ENCODE peak calls at places on chromosomes 6 and 20, in seven cellular contexts. B, O, H, N, D, W and T are unnamed samples.
A peak's percentile ranks its signal among the peaks of the same experiment; 100 is the strongest.

GRCh38 chr6:38316099-38316868 is 323.4 kb downstream of the BTBD9 start:
- DNase-seq in B (no peak), N (no peak), W (no peak), O (no peak), H (no peak), D (no peak), T (no peak)

GRCh38 chr6:73134588-73134987 is 90.7 kb downstream of the KHDC1L start:
- DNase-seq in W (peak; percentile 15), N (no peak), O (peak; percentile 22), D (peak; percentile 23), H (no peak), B (no peak), T (no peak)

GRCh38 chr20:36098364-36098763 is 56.2 kb upstream of the EPB41L1 start:
- DNase-seq in D (peak; percentile 67), N (no peak), B (no peak), O (peak; percentile 33), H (no peak), W (peak; percentile 83), T (peak; percentile 56)

GRCh38 chr20:57837208-57838035 is 127.6 kb upstream of the PMEPA1 start:
- DNase-seq in B (no peak), H (no peak), N (no peak), W (no peak), D (no peak), O (no peak), T (no peak)

GRCh38 chr20:34562643-34563042 is 4.1 kb downstream of the MAP1LC3A start:
- DNase-seq in N (no peak), D (no peak), B (no peak), H (no peak), W (peak; percentile 32), O (no peak), T (no peak)

GRCh38 chr6:146948790-146949342 is 255.4 kb upstream of the STXBP5 start:
- DNase-seq in H (no peak), O (no peak), N (no peak), D (no peak), B (no peak), W (peak; percentile 48), T (no peak)

GRCh38 chr6:151869345-151869744 is 61.9 kb downstream of the ESR1 start:
- DNase-seq in W (peak; percentile 8), B (no peak), H (no peak), O (no peak), N (no peak), D (no peak), T (no peak)

GRCh38 chr20:10982692-10983091 is 308.9 kb upstream of the JAG1 start:
- DNase-seq in B (no peak), D (no peak), H (no peak), O (no peak), N (no peak), W (peak; percentile 91), T (no peak)

GRCh38 chr6:128822271-128822670 is 60.7 kb upstream of the LAMA2 start:
- DNase-seq in N (no peak), H (no peak), B (no peak), W (peak; percentile 38), D (no peak), O (no peak), T (no peak)

GRCh38 chr20:39829713-39830112 is 859.3 kb downstream of the MAFB start:
- DNase-seq in W (no peak), H (no peak), N (no peak), O (peak; percentile 29), B (no peak), D (no peak), T (peak; percentile 75)

GRCh38 chr6:144360401-144360800 is 75.3 kb downstream of the UTRN start:
- DNase-seq in O (no peak), B (no peak), D (no peak), W (no peak), N (no peak), H (no peak), T (no peak)

GRCh38 chr6:150719861-150720260 is 120.2 kb downstream of the PLEKHG1 start:
- DNase-seq in H (no peak), O (no peak), B (no peak), D (no peak), W (no peak), N (no peak), T (no peak)

GRCh38 chr6:105740946-105741605 is 338.2 kb upstream of the PREP start:
- DNase-seq in W (no peak), B (no peak), N (no peak), O (no peak), D (no peak), H (no peak), T (no peak)

GRCh38 chr6:111530218-111530617 is 47.2 kb upstream of the REV3L start:
- DNase-seq in H (no peak), N (no peak), O (no peak), D (no peak), W (no peak), B (no peak), T (no peak)

GRCh38 chr6:157263146-157263545 is 60.2 kb downstream of the TMEM242 start:
- DNase-seq in N (no peak), W (no peak), B (peak; percentile 27), H (no peak), O (no peak), D (no peak), T (no peak)

GRCh38 chr20:5933802-5934436 is 16.4 kb downstream of the TRMT6 start:
- DNase-seq in H (no peak), B (no peak), O (no peak), N (no peak), W (no peak), D (no peak), T (peak; percentile 63)

GRCh38 chr20:32985596-32985995 is 18.6 kb downstream of the SUN5 start:
- DNase-seq in W (no peak), D (no peak), O (no peak), B (no peak), N (no peak), H (no peak), T (no peak)

GRCh38 chr6:30107756-30108155 is 5.1 kb downstream of the TRIM31 start:
- DNase-seq in O (no peak), D (no peak), N (no peak), W (no peak), H (no peak), B (no peak), T (no peak)

GRCh38 chr6:20688710-20689500 is 154.6 kb downstream of the CDKAL1 start:
- DNase-seq in N (no peak), B (no peak), D (no peak), O (no peak), H (no peak), W (peak; percentile 63), T (peak; percentile 25)

GRCh38 chr6:63316113-63316512 is 3.7 kb downstream of the LGSN start:
- DNase-seq in H (no peak), D (no peak), B (no peak), W (no peak), O (no peak), N (no peak), T (no peak)

GRCh38 chr6:105111093-105111492 is 68.7 kb downstream of the POPDC3 start:
- DNase-seq in W (no peak), N (no peak), O (no peak), B (no peak), H (no peak), D (no peak), T (no peak)

GRCh38 chr6:116570856-116571682 is at the start of gene RWDD1:
- DNase-seq in O (peak; percentile 94), W (peak; percentile 100), B (peak; percentile 99), N (peak; percentile 99), H (peak; percentile 100), D (peak; percentile 99), T (peak; percentile 97)
- TF ChIP-seq CTCF in O (no peak), W (no peak), B (no peak), N (no peak), H (peak; percentile 21), D (peak; percentile 42), T (peak; percentile 4)

DNA sequence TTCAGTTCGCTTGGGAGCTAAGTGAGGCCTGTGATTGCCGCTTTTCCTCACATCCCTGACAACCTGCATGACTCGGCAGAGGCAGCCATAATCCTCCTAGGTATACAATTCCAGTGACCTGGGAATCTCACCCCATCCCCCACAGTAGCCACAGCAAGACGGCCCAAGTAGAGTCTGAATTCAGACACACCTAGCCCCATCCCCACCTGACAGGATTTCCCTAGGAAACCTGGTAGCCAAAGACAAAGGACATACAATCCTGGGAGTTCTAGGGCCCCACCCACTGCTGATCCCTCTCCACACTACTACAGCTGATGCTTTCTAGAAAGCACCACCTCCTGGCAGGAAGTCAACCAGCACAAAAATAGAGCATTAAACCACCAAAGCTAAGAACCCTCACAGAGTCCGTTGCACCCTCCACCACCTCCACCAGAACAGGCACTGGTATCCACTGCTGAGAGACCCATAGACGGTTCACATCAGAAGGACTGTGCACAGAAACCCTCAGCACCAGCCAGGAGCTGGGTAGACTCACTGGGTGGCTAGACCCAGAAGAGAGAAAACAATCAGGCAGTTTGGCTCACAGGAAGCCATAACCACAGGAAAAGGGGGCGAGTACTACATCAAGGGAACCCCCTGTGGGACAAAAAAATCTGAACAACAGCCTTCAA is 17.9 kb upstream of the RUNX2 start:
- DNase-seq in B (no peak), W (no peak), D (no peak), N (no peak), O (no peak), H (no peak), T (no peak)
- TF ChIP-seq CTCF in B (no peak), W (no peak), D (no peak), N (no peak), O (no peak), H (no peak), T (no peak)

GRCh38 chr6:117397536-117398227 is 28.1 kb downstream of the ROS1 start:
- DNase-seq in O (no peak), H (no peak), N (no peak), B (no peak), D (no peak), W (peak; percentile 6), T (no peak)

GRCh38 chr6:117401799-117402198 is 23.9 kb downstream of the ROS1 start:
- DNase-seq in B (no peak), N (no peak), D (no peak), O (no peak), W (no peak), H (no peak), T (no peak)

GRCh38 chr6:117396228-117396627 is 29.5 kb downstream of the ROS1 start:
- DNase-seq in B (no peak), D (no peak), W (no peak), H (no peak), N (no peak), O (no peak), T (no peak)

GRCh38 chr6:117399126-117399525 is 26.6 kb downstream of the ROS1 start:
- DNase-seq in N (no peak), O (no peak), D (no peak), B (no peak), W (no peak), H (no peak), T (no peak)

DNA sequence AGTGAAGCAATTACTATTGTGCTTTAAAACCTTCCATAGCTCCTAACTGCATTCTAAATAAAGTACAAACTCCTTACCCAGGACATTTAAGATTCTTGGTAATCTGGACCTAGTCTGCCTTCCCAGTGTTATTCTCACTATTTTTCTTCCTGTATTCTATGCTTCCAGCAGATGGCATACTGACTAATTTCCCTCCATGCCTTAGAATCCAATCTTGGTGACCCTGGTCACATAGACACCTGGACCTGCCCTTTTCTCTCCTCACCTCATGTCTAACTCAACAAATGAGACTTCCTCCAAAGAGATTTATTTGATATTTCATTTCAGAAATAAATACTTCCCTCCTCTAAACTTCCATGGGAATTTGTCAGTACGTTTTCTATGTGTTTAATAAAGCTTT is 25.8 kb downstream of the ROS1 start:
- DNase-seq in O (no peak), D (no peak), N (no peak), H (no peak), W (peak; percentile 20), B (no peak), T (no peak)
- TF ChIP-seq CTCF in O (no peak), D (no peak), N (peak; percentile 15), H (no peak), W (peak; percentile 42), B (no peak), T (no peak)

GRCh38 chr20:49775229-49775693 is 37.4 kb upstream of the SLC9A8 start:
- DNase-seq in N (peak; percentile 89), D (peak; percentile 80), O (no peak), B (peak; percentile 70), H (peak; percentile 65), W (peak; percentile 96), T (no peak)
- TF ChIP-seq CTCF in N (no peak), D (no peak), O (no peak), B (no peak), H (no peak), W (no peak), T (no peak)